ENCODE peak calls at places on chromosomes 16 and 17, in six cellular contexts. One of them, this sample, is unnamed.
A peak's percentile ranks its signal among the peaks of the same experiment; 100 is the strongest.

GRCh38 chr16:11032922-11033291 is 88.5 kb downstream of the CLEC16A start:
- DNase-seq in GM12878: no peak
- DNase-seq in HepG2: no peak
- DNase-seq in H1: no peak
- DNase-seq in HL-60: no peak
- DNase-seq in SK-N-SH: no peak
- DNase-seq in this sample: peak; percentile 36

GRCh38 chr17:66276328-66276937 is 26.0 kb upstream of the PRKCA start:
- DNase-seq in H1: no peak
- DNase-seq in HepG2: peak; percentile 59
- DNase-seq in SK-N-SH: no peak
- DNase-seq in HL-60: no peak
- DNase-seq in GM12878: no peak
- DNase-seq in this sample: peak; percentile 54

GRCh38 chr16:54418903-54419302 is 132.3 kb upstream of the IRX3 start:
- DNase-seq in HL-60: no peak
- DNase-seq in GM12878: no peak
- DNase-seq in SK-N-SH: no peak
- DNase-seq in HepG2: peak; percentile 23
- DNase-seq in H1: no peak
- DNase-seq in this sample: no peak

GRCh38 chr16:59601452-59601851 is 867.3 kb upstream of the GOT2 start:
- DNase-seq in HL-60: no peak
- DNase-seq in GM12878: no peak
- DNase-seq in H1: no peak
- DNase-seq in HepG2: no peak
- DNase-seq in SK-N-SH: no peak
- DNase-seq in this sample: no peak

GRCh38 chr17:83132251-83133081 is 53.1 kb downstream of the METRNL start:
- DNase-seq in HepG2: no peak
- DNase-seq in H1: no peak
- DNase-seq in SK-N-SH: no peak
- DNase-seq in HL-60: no peak
- DNase-seq in GM12878: no peak
- DNase-seq in this sample: no peak

GRCh38 chr17:57242148-57242547 is 14.2 kb upstream of the MSI2 start:
- DNase-seq in SK-N-SH: no peak
- DNase-seq in HL-60: no peak
- DNase-seq in HepG2: no peak
- DNase-seq in H1: no peak
- DNase-seq in GM12878: no peak
- DNase-seq in this sample: no peak

GRCh38 chr16:30893082-30893743 is 664 bp downstream of the BCL7C start:
- DNase-seq in SK-N-SH: peak; percentile 63
- DNase-seq in H1: no peak
- DNase-seq in HepG2: no peak
- DNase-seq in GM12878: no peak
- DNase-seq in HL-60: no peak
- DNase-seq in this sample: peak; percentile 19

GRCh38 chr17:11598274-11599221 is at the start of gene DNAH9:
- DNase-seq in HL-60: no peak
- DNase-seq in SK-N-SH: peak; percentile 92
- DNase-seq in GM12878: no peak
- DNase-seq in H1: peak; percentile 78
- DNase-seq in HepG2: peak; percentile 66
- DNase-seq in this sample: peak; percentile 89

DNA sequence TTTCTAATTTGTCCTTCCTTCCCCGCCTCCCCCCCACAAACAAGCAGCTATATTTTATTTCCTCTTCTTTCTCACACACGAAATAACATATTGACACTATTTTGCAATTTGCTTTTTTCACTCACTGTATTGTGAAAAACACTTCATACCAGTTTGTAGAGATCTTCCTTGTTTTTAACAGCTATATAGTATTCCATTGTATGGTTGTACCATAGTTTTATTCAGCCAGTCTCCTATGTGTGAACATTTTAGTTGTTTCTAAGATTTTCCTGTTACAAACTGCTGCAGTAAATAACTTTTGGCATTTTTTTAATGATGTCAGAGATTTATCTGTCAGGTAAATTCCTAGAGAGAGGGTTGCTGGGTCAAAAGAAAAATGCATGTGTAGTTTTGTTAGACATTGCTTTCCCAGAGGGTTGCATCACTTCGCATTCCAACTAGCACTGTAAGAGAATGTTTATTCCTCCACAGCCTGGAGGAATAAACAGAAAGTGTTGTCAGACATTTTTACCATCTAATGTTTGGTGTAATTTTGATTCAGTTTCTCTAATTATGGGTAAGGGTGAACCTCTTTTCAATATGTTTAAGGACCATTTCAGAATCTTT is 101.2 kb downstream of the MRTFB start:
- DNase-seq in HepG2: peak; percentile 48
- DNase-seq in SK-N-SH: no peak
- DNase-seq in GM12878: no peak
- DNase-seq in H1: no peak
- DNase-seq in HL-60: no peak
- DNase-seq in this sample: no peak
- TF ChIP-seq GABPA in HepG2: no peak
- TF ChIP-seq GABPA in SK-N-SH: no peak
- TF ChIP-seq GABPA in GM12878: no peak
- TF ChIP-seq GABPA in H1: no peak
- TF ChIP-seq GABPA in HL-60: no peak
- TF ChIP-seq GABPA in this sample: no peak

GRCh38 chr17:10161392-10161791 is 37.0 kb downstream of the GAS7 start:
- DNase-seq in HepG2: no peak
- DNase-seq in GM12878: no peak
- DNase-seq in H1: no peak
- DNase-seq in HL-60: no peak
- DNase-seq in SK-N-SH: no peak
- DNase-seq in this sample: no peak
- TF ChIP-seq GABPA in HepG2: no peak
- TF ChIP-seq GABPA in GM12878: no peak
- TF ChIP-seq GABPA in H1: no peak
- TF ChIP-seq GABPA in HL-60: no peak
- TF ChIP-seq GABPA in SK-N-SH: no peak
- TF ChIP-seq GABPA in this sample: no peak

GRCh38 chr16:14505846-14506245 is 124.2 kb downstream of the PARN start:
- DNase-seq in HepG2: peak; percentile 65
- DNase-seq in HL-60: no peak
- DNase-seq in SK-N-SH: peak; percentile 37
- DNase-seq in H1: no peak
- DNase-seq in GM12878: no peak
- DNase-seq in this sample: no peak
- TF ChIP-seq GABPA in HepG2: no peak
- TF ChIP-seq GABPA in HL-60: no peak
- TF ChIP-seq GABPA in SK-N-SH: no peak
- TF ChIP-seq GABPA in H1: no peak
- TF ChIP-seq GABPA in GM12878: no peak
- TF ChIP-seq GABPA in this sample: no peak

DNA sequence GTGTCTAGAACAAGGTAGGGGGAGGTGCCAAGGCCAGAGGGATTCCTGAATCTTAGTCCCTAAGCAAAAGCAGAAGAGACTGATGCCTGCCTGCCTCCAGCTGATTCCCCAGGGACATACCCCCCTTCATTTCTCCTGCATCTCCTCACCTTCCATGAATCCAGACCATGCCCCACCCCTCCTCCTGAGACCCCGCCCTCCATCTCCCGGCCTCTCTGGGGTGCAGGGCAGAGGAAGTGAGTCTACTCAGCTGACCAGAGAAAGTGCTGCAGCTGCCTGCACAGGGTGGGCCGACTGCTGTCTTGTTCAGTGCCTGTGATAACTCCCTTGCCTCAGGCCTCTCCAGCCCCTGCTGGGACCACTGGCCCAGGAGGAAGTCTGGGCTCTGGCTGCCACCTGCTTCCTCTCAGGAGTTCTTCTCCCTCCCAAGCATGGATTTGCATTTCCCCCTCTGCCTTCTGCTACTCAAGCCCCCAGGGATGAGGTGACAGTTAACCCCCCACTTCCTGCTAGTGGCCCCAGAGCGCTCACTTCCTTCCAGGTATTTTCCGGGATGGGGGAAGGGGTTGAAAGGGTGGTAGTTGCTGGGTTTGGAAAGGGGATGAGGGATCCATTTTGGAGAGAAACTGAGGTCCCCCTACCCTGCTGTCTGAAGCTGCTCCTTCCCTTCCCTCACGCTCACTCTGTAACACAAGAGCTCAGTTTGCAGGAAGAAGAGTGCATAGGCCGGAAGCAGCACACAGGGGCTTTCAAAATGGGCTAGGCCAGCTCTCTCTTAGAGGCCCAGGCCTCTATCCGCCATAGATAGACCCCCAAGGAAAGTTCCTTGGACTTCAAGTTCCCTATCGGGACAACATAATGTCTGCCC is 10.5 kb upstream of the TSPOAP1 start:
- DNase-seq in H1: no peak
- DNase-seq in HepG2: peak; percentile 38
- DNase-seq in SK-N-SH: peak; percentile 79
- DNase-seq in GM12878: peak; percentile 87
- DNase-seq in HL-60: peak; percentile 98
- DNase-seq in this sample: peak; percentile 93
- TF ChIP-seq GABPA in H1: no peak
- TF ChIP-seq GABPA in HepG2: peak; percentile 21
- TF ChIP-seq GABPA in SK-N-SH: no peak
- TF ChIP-seq GABPA in GM12878: no peak
- TF ChIP-seq GABPA in HL-60: no peak
- TF ChIP-seq GABPA in this sample: peak; percentile 66

GRCh38 chr17:43338886-43339516 is 59.8 kb upstream of the ARL4D start:
- DNase-seq in GM12878: no peak
- DNase-seq in H1: no peak
- DNase-seq in SK-N-SH: no peak
- DNase-seq in HepG2: peak; percentile 51
- DNase-seq in HL-60: peak; percentile 23
- DNase-seq in this sample: no peak
- TF ChIP-seq GABPA in GM12878: no peak
- TF ChIP-seq GABPA in H1: no peak
- TF ChIP-seq GABPA in SK-N-SH: no peak
- TF ChIP-seq GABPA in HepG2: no peak
- TF ChIP-seq GABPA in HL-60: no peak
- TF ChIP-seq GABPA in this sample: no peak

This sample was measured in K562.